ENCODE peak calls at places on chromosomes 13 and 19, in six cellular contexts. N is HCT116, O is GM12878, M is NT2/D1, G is H1, J is K562. Z is an unnamed sample.

GRCh38 chr13:24328145-24328544 is 18.8 kb downstream of the C1QTNF9 start:
- DNase-seq in N (no peak), O (no peak), M (peak), G (no peak), J (no peak), Z (no peak)

GRCh38 chr19:44657211-44657921 is 13.7 kb downstream of the PVR start:
- DNase-seq in N (no peak), O (no peak), M (peak), G (peak), J (peak), Z (peak)

GRCh38 chr19:19113040-19113541 is 25.2 kb downstream of the TMEM161A start:
- DNase-seq in N (no peak), O (no peak), M (no peak), G (peak), J (peak), Z (peak)

GRCh38 chr19:18972301-18972831 is 31.3 kb upstream of the HOMER3 start:
- DNase-seq in N (no peak), O (no peak), M (no peak), G (no peak), J (no peak), Z (no peak)

GRCh38 chr19:402786-403185 is 6.2 kb downstream of the C2CD4C start:
- DNase-seq in N (no peak), O (no peak), M (no peak), G (peak), J (no peak), Z (no peak)

GRCh38 chr13:42981317-42981716 is 10.7 kb downstream of the EPSTI1 start:
- DNase-seq in N (no peak), O (no peak), M (no peak), G (no peak), J (no peak), Z (no peak)

GRCh38 chr19:54158812-54159351 is 639 bp downstream of the LENG1 start:
- DNase-seq in N (no peak), O (no peak), M (no peak), G (no peak), J (peak), Z (no peak)

GRCh38 chr19:46555684-46556083 is 45.4 kb upstream of the CALM3 start:
- DNase-seq in N (no peak), O (no peak), M (no peak), G (no peak), J (no peak), Z (no peak)

GRCh38 chr13:40230833-40231266 is 435.6 kb downstream of the FOXO1 start:
- DNase-seq in N (no peak), O (no peak), M (no peak), G (no peak), J (no peak), Z (no peak)

GRCh38 chr13:46211116-46211515 is 612 bp upstream of the LRRC63 start:
- DNase-seq in N (no peak), O (no peak), M (no peak), G (no peak), J (peak), Z (no peak)

GRCh38 chr13:85529216-85529590 is 270.0 kb downstream of the SLITRK6 start:
- DNase-seq in N (no peak), O (no peak), M (no peak), G (no peak), J (no peak), Z (no peak)

DNA sequence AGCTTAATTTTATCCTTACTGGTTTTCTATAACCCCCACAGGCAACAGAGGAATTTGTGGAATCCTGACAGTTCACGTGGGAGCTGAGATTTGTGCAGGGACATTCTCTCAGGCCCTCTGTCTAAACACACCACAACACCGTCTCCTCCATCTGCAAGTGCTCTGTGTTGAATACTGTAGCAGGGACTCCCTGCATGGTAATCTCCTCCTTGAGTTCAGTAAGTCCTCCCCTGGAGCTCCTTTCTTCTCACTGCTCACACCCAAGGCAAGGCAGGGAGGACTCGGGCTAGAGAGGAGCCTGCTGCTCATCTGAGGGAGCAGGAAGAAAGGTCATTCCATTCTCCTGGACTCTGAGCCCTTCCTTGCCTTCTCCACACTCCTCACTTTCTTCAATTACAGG is 348.2 kb downstream of the KCTD12 start:
- DNase-seq in N (no peak), O (no peak), M (no peak), G (no peak), J (no peak), Z (no peak)
- TF ChIP-seq ZNF274 in N (no peak), O (no peak), M (no peak), G (no peak), J (no peak), Z (no peak)

GRCh38 chr13:111404746-111405145 is 84.3 kb downstream of the TEX29 start:
- DNase-seq in N (no peak), O (no peak), M (no peak), G (no peak), J (no peak), Z (no peak)

GRCh38 chr13:111401151-111401550 is 80.7 kb downstream of the TEX29 start:
- DNase-seq in N (no peak), O (no peak), M (no peak), G (no peak), J (no peak), Z (no peak)

GRCh38 chr13:111403266-111403665 is 82.8 kb downstream of the TEX29 start:
- DNase-seq in N (no peak), O (no peak), M (no peak), G (no peak), J (no peak), Z (no peak)

GRCh38 chr13:111401755-111402154 is 81.3 kb downstream of the TEX29 start:
- DNase-seq in N (no peak), O (no peak), M (no peak), G (no peak), J (no peak), Z (no peak)

GRCh38 chr13:111402441-111402840 is 82.0 kb downstream of the TEX29 start:
- DNase-seq in N (no peak), O (no peak), M (no peak), G (no peak), J (no peak), Z (no peak)
- TF ChIP-seq ZNF274 in N (no peak), O (no peak), M (no peak), G (no peak), J (no peak), Z (no peak)

GRCh38 chr19:1945899-1946298 is 4.9 kb downstream of the CSNK1G2 start:
- DNase-seq in N (no peak), O (no peak), M (peak), G (peak), J (peak), Z (peak)
- TF ChIP-seq ZNF274 in N (no peak), O (no peak), M (no peak), G (no peak), J (no peak), Z (no peak)

GRCh38 chr13:65551208-65551607 is 1678.9 kb downstream of the PCDH9 start:
- DNase-seq in N (no peak), O (no peak), M (no peak), G (no peak), J (no peak), Z (no peak)

GRCh38 chr13:65555973-65556372 is 1674.2 kb downstream of the PCDH9 start:
- DNase-seq in N (no peak), O (no peak), M (no peak), G (no peak), J (no peak), Z (no peak)

GRCh38 chr13:65553328-65553727 is 1676.8 kb downstream of the PCDH9 start:
- DNase-seq in N (no peak), O (no peak), M (no peak), G (no peak), J (no peak), Z (no peak)
- TF ChIP-seq ZNF274 in N (no peak), O (no peak), M (no peak), G (no peak), J (no peak), Z (no peak)

GRCh38 chr13:77218274-77218673 is 108.6 kb downstream of the MYCBP2 start:
- DNase-seq in N (no peak), O (no peak), M (no peak), G (no peak), J (no peak), Z (no peak)
- TF ChIP-seq ZNF274 in N (no peak), O (no peak), M (no peak), G (no peak), J (no peak), Z (no peak)